ENCODE peak calls at places on chromosomes 7 and 10, in eight cellular contexts. One of them, this sample, is unnamed.

GRCh38 chr7:20199015-20199737 is 18.0 kb downstream of the MACC1 start:
- DNase-seq in AG04450: peak
- DNase-seq in esophagus squamous epithelium: no peak
- DNase-seq in HFF-Myc: no peak
- DNase-seq in upper lobe of left lung: peak
- DNase-seq in heart right ventricle: peak
- DNase-seq in CD8-positive, alpha-beta T cell: peak
- DNase-seq in cardiac fibroblast: peak
- DNase-seq in this sample: no peak

GRCh38 chr7:77157446-77157845 is 35.0 kb downstream of the CCDC146 start:
- DNase-seq in AG04450: no peak
- DNase-seq in esophagus squamous epithelium: no peak
- DNase-seq in HFF-Myc: no peak
- DNase-seq in upper lobe of left lung: no peak
- DNase-seq in heart right ventricle: no peak
- DNase-seq in CD8-positive, alpha-beta T cell: no peak
- DNase-seq in cardiac fibroblast: peak
- DNase-seq in this sample: no peak

GRCh38 chr10:43259981-43260761 is 6.7 kb downstream of the RASGEF1A start:
- DNase-seq in AG04450: no peak
- DNase-seq in esophagus squamous epithelium: no peak
- DNase-seq in HFF-Myc: no peak
- DNase-seq in upper lobe of left lung: no peak
- DNase-seq in heart right ventricle: peak
- DNase-seq in CD8-positive, alpha-beta T cell: peak
- DNase-seq in cardiac fibroblast: peak
- DNase-seq in this sample: no peak

GRCh38 chr7:14055813-14056212 is 66.3 kb upstream of the ETV1 start:
- DNase-seq in AG04450: no peak
- DNase-seq in esophagus squamous epithelium: no peak
- DNase-seq in HFF-Myc: no peak
- DNase-seq in upper lobe of left lung: no peak
- DNase-seq in heart right ventricle: no peak
- DNase-seq in CD8-positive, alpha-beta T cell: no peak
- DNase-seq in cardiac fibroblast: no peak
- DNase-seq in this sample: no peak

GRCh38 chr10:79435271-79436065 is 10.0 kb downstream of the ZCCHC24 start:
- DNase-seq in AG04450: no peak
- DNase-seq in esophagus squamous epithelium: no peak
- DNase-seq in HFF-Myc: no peak
- DNase-seq in upper lobe of left lung: no peak
- DNase-seq in heart right ventricle: peak
- DNase-seq in CD8-positive, alpha-beta T cell: no peak
- DNase-seq in cardiac fibroblast: peak
- DNase-seq in this sample: no peak

GRCh38 chr10:17984056-17984455 is 32.3 kb downstream of the SLC39A12 start:
- DNase-seq in AG04450: no peak
- DNase-seq in esophagus squamous epithelium: no peak
- DNase-seq in HFF-Myc: no peak
- DNase-seq in upper lobe of left lung: no peak
- DNase-seq in heart right ventricle: no peak
- DNase-seq in CD8-positive, alpha-beta T cell: no peak
- DNase-seq in cardiac fibroblast: peak
- DNase-seq in this sample: no peak

GRCh38 chr7:37952240-37952639 is 31.8 kb downstream of the EPDR1 start:
- DNase-seq in AG04450: no peak
- DNase-seq in esophagus squamous epithelium: no peak
- DNase-seq in HFF-Myc: no peak
- DNase-seq in upper lobe of left lung: no peak
- DNase-seq in heart right ventricle: no peak
- DNase-seq in CD8-positive, alpha-beta T cell: no peak
- DNase-seq in cardiac fibroblast: no peak
- DNase-seq in this sample: no peak

GRCh38 chr10:28939352-28940157 is 262.2 kb downstream of the BAMBI start:
- DNase-seq in AG04450: no peak
- DNase-seq in esophagus squamous epithelium: no peak
- DNase-seq in HFF-Myc: no peak
- DNase-seq in upper lobe of left lung: peak
- DNase-seq in heart right ventricle: peak
- DNase-seq in CD8-positive, alpha-beta T cell: no peak
- DNase-seq in cardiac fibroblast: peak
- DNase-seq in this sample: no peak

GRCh38 chr7:120550494-120551048 is 277.6 kb downstream of the KCND2 start:
- DNase-seq in AG04450: no peak
- DNase-seq in esophagus squamous epithelium: no peak
- DNase-seq in HFF-Myc: no peak
- DNase-seq in upper lobe of left lung: no peak
- DNase-seq in heart right ventricle: no peak
- DNase-seq in CD8-positive, alpha-beta T cell: no peak
- DNase-seq in cardiac fibroblast: peak
- DNase-seq in this sample: peak

GRCh38 chr7:44104880-44105771 is 981 bp downstream of the AEBP1 start:
- DNase-seq in AG04450: no peak
- DNase-seq in esophagus squamous epithelium: no peak
- DNase-seq in HFF-Myc: no peak
- DNase-seq in upper lobe of left lung: no peak
- DNase-seq in heart right ventricle: no peak
- DNase-seq in CD8-positive, alpha-beta T cell: no peak
- DNase-seq in cardiac fibroblast: peak
- DNase-seq in this sample: no peak

GRCh38 chr10:112271982-112272381 is 11.2 kb upstream of the TECTB start:
- DNase-seq in AG04450: no peak
- DNase-seq in esophagus squamous epithelium: no peak
- DNase-seq in HFF-Myc: no peak
- DNase-seq in upper lobe of left lung: no peak
- DNase-seq in heart right ventricle: no peak
- DNase-seq in CD8-positive, alpha-beta T cell: no peak
- DNase-seq in cardiac fibroblast: peak
- DNase-seq in this sample: no peak

GRCh38 chr10:110007171-110007700 is 548 bp upstream of the ADD3 start:
- DNase-seq in AG04450: no peak
- DNase-seq in esophagus squamous epithelium: peak
- DNase-seq in HFF-Myc: no peak
- DNase-seq in upper lobe of left lung: peak
- DNase-seq in heart right ventricle: no peak
- DNase-seq in CD8-positive, alpha-beta T cell: no peak
- DNase-seq in cardiac fibroblast: no peak
- DNase-seq in this sample: no peak

GRCh38 chr7:148332191-148332590 is 258.4 kb upstream of the C7orf33 start:
- DNase-seq in AG04450: no peak
- DNase-seq in esophagus squamous epithelium: no peak
- DNase-seq in HFF-Myc: no peak
- DNase-seq in upper lobe of left lung: no peak
- DNase-seq in heart right ventricle: no peak
- DNase-seq in CD8-positive, alpha-beta T cell: no peak
- DNase-seq in cardiac fibroblast: no peak
- DNase-seq in this sample: no peak

GRCh38 chr7:151891753-151892152 is 14.8 kb upstream of the PRKAG2 start:
- DNase-seq in AG04450: no peak
- DNase-seq in esophagus squamous epithelium: no peak
- DNase-seq in HFF-Myc: no peak
- DNase-seq in upper lobe of left lung: no peak
- DNase-seq in heart right ventricle: no peak
- DNase-seq in CD8-positive, alpha-beta T cell: no peak
- DNase-seq in cardiac fibroblast: no peak
- DNase-seq in this sample: no peak

GRCh38 chr7:45146531-45147379 is 10.8 kb upstream of the RAMP3 start:
- DNase-seq in AG04450: no peak
- DNase-seq in esophagus squamous epithelium: no peak
- DNase-seq in HFF-Myc: no peak
- DNase-seq in upper lobe of left lung: no peak
- DNase-seq in heart right ventricle: no peak
- DNase-seq in CD8-positive, alpha-beta T cell: no peak
- DNase-seq in cardiac fibroblast: no peak
- DNase-seq in this sample: no peak
- TF ChIP-seq CTCF in AG04450: no peak
- TF ChIP-seq CTCF in esophagus squamous epithelium: no peak
- TF ChIP-seq CTCF in HFF-Myc: no peak
- TF ChIP-seq CTCF in upper lobe of left lung: no peak
- TF ChIP-seq CTCF in heart right ventricle: no peak
- TF ChIP-seq CTCF in CD8-positive, alpha-beta T cell: no peak
- TF ChIP-seq CTCF in cardiac fibroblast: no peak
- TF ChIP-seq CTCF in this sample: no peak

DNA sequence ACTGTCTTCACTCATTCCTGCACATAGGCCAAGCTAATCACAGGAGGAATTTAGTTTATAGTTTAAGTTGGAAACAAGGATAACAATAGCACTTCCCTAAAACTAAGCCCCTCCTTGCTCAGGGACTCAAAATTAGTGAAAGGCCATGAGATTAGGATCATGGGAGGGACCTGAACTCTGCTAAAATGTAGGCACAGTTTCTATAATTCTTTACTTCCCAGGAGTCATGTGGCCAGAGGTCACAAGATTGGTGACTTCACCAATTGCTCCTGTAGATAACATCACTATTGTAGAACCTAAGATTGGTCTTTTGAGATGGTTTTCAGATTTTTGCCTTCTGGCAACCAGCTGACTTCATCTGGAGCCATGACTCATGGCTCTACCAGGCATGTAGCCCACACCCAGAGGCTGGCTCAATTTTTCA is 14.8 kb upstream of the UPP1 start:
- DNase-seq in AG04450: no peak
- DNase-seq in esophagus squamous epithelium: no peak
- DNase-seq in HFF-Myc: no peak
- DNase-seq in upper lobe of left lung: no peak
- DNase-seq in heart right ventricle: no peak
- DNase-seq in CD8-positive, alpha-beta T cell: no peak
- DNase-seq in cardiac fibroblast: no peak
- DNase-seq in this sample: no peak
- H3K4me3 ChIP-seq in AG04450: no peak
- H3K4me3 ChIP-seq in esophagus squamous epithelium: no peak
- H3K4me3 ChIP-seq in HFF-Myc: no peak
- H3K4me3 ChIP-seq in upper lobe of left lung: no peak
- H3K4me3 ChIP-seq in heart right ventricle: no peak
- H3K4me3 ChIP-seq in CD8-positive, alpha-beta T cell: no peak
- H3K4me3 ChIP-seq in cardiac fibroblast: no peak
- H3K4me3 ChIP-seq in this sample: no peak

GRCh38 chr10:62759599-62760175 is 44.8 kb upstream of the ADO start:
- DNase-seq in AG04450: no peak
- DNase-seq in esophagus squamous epithelium: no peak
- DNase-seq in HFF-Myc: no peak
- DNase-seq in upper lobe of left lung: peak
- DNase-seq in heart right ventricle: no peak
- DNase-seq in CD8-positive, alpha-beta T cell: no peak
- DNase-seq in cardiac fibroblast: no peak
- DNase-seq in this sample: no peak
- TF ChIP-seq CTCF in AG04450: no peak
- TF ChIP-seq CTCF in esophagus squamous epithelium: no peak
- TF ChIP-seq CTCF in HFF-Myc: no peak
- TF ChIP-seq CTCF in upper lobe of left lung: no peak
- TF ChIP-seq CTCF in heart right ventricle: no peak
- TF ChIP-seq CTCF in CD8-positive, alpha-beta T cell: no peak
- TF ChIP-seq CTCF in cardiac fibroblast: no peak
- TF ChIP-seq CTCF in this sample: no peak

DNA sequence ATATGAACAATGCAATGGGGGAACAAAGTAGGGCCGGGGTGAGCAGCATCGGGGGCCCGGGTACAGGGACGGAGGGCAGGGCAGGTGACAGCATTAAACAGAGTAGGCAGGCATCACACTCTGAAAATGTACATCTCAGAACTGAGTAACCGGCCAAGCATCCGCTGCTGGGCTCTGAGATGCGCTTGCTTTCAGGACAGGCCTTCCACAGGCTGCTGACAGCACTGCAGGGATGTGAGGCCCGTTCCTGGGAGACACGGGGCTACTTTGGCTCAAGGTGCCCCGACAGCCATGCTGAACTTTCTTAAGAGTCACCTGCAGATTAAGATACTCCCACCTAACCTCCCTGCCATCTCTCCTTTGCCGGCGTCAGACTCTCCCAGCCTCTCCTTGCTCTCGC is 64.3 kb upstream of the FGFR2 start:
- DNase-seq in AG04450: no peak
- DNase-seq in esophagus squamous epithelium: no peak
- DNase-seq in HFF-Myc: no peak
- DNase-seq in upper lobe of left lung: no peak
- DNase-seq in heart right ventricle: no peak
- DNase-seq in CD8-positive, alpha-beta T cell: no peak
- DNase-seq in cardiac fibroblast: no peak
- DNase-seq in this sample: no peak
- H3K4me3 ChIP-seq in AG04450: no peak
- H3K4me3 ChIP-seq in esophagus squamous epithelium: no peak
- H3K4me3 ChIP-seq in HFF-Myc: no peak
- H3K4me3 ChIP-seq in upper lobe of left lung: no peak
- H3K4me3 ChIP-seq in heart right ventricle: no peak
- H3K4me3 ChIP-seq in CD8-positive, alpha-beta T cell: no peak
- H3K4me3 ChIP-seq in cardiac fibroblast: no peak
- H3K4me3 ChIP-seq in this sample: no peak